ENCODE peak calls at places on chromosome 11, in nine cellular contexts. K is Peyer's patch; Q is stimulated activated CD4-positive, alpha-beta T cell treated with anti-CD3 and anti-CD28 coated beads, Interleukin-15, amount 100 ng/mL, for 1 hour; I is activated T-helper 1 cell treated with anti-CD3 and anti-CD28 coated beads, Interleukin-12 subunit alpha, Interleukin-12 subunit beta, Interleukin-2, Interleukin-4 antibody, amounts not matched to agents 30 ng/mL and 10 ng/mL and 1 ng/mL, durations not matched to agents 14 hours and 24 hours and 36 hours; G is NT2/D1; V is kidney tubule cell; L is left ventricle myocardium superior; B is NCI-H2081; N is hypothalamus. Y is an unnamed sample.
A peak's percentile ranks its signal among the peaks of the same experiment; 100 is the strongest.

GRCh38 chr11:34234086-34234740 is 123.6 kb downstream of the ABTB2 start:
- DNase-seq in G (peak; percentile 64), V (peak; percentile 98), K (peak; percentile 80), I (peak; percentile 80), N (no peak), Q (peak; percentile 59), B (no peak), L (no peak), Y (no peak)

GRCh38 chr11:123434911-123435310 is 4.8 kb downstream of the GRAMD1B start:
- DNase-seq in L (no peak), K (no peak), Q (no peak), G (no peak), B (no peak), I (no peak), V (no peak), N (no peak), Y (no peak)

GRCh38 chr11:123238297-123238696 is 43.2 kb upstream of the CLMP start:
- DNase-seq in V (no peak), L (peak; percentile 41), B (no peak), K (no peak), N (no peak), G (no peak), Q (no peak), I (no peak), Y (peak; percentile 69)

GRCh38 chr11:5380740-5381342 is 2.8 kb upstream of the OR51M1 start:
- DNase-seq in K (no peak), N (peak; percentile 53), I (peak; percentile 2), Q (no peak), B (peak; percentile 47), G (peak; percentile 78), L (peak; percentile 28), V (peak; percentile 64), Y (peak; percentile 44)

GRCh38 chr11:17922474-17922788 is 90.4 kb downstream of the SERGEF start:
- DNase-seq in G (no peak), V (no peak), I (no peak), B (no peak), N (no peak), Q (no peak), K (no peak), L (no peak), Y (no peak)

GRCh38 chr11:5285703-5286102 is 16.0 kb upstream of the HBE1 start:
- DNase-seq in G (no peak), Q (no peak), K (no peak), I (no peak), V (no peak), L (no peak), B (no peak), N (no peak), Y (no peak)

GRCh38 chr11:73194593-73194992 is 23.5 kb upstream of the P2RY2 start:
- DNase-seq in V (peak; percentile 91), B (no peak), G (no peak), I (no peak), Q (no peak), N (no peak), K (peak; percentile 91), L (no peak), Y (no peak)

GRCh38 chr11:83543918-83544491 is 257.8 kb upstream of the CCDC90B start:
- DNase-seq in N (no peak), V (no peak), K (no peak), G (no peak), Q (no peak), B (no peak), I (no peak), L (no peak), Y (no peak)

GRCh38 chr11:1041471-1041870 is 5.0 kb upstream of the MUC6 start:
- DNase-seq in K (no peak), B (no peak), Q (no peak), I (no peak), V (no peak), L (peak; percentile 11), N (no peak), G (no peak), Y (peak; percentile 17)

GRCh38 chr11:66477256-66478201 is 2.7 kb upstream of the DPP3 start:
- DNase-seq in L (no peak), V (no peak), G (no peak), B (no peak), K (no peak), N (no peak), I (no peak), Q (no peak), Y (no peak)

GRCh38 chr11:73997120-73997772 is 11.6 kb downstream of the UCP3 start:
- DNase-seq in B (no peak), G (no peak), Q (no peak), L (no peak), K (no peak), V (no peak), N (no peak), I (no peak), Y (no peak)

GRCh38 chr11:57434640-57435546 is 8.0 kb upstream of the SLC43A3 start:
- DNase-seq in L (no peak), I (no peak), N (no peak), Q (no peak), V (peak; percentile 79), B (no peak), G (no peak), K (no peak), Y (no peak)

GRCh38 chr11:112023104-112023503 is 2.1 kb upstream of the DLAT start:
- DNase-seq in N (no peak), G (no peak), I (no peak), K (no peak), Q (no peak), V (no peak), L (no peak), B (no peak), Y (no peak)

GRCh38 chr11:95922099-95922498 is 1.8 kb downstream of the MTMR2 start:
- DNase-seq in L (no peak), I (no peak), V (no peak), Q (no peak), B (no peak), N (no peak), K (no peak), G (no peak), Y (no peak)

GRCh38 chr11:129932385-129933067 is 37.1 kb upstream of the NFRKB start:
- DNase-seq in K (no peak), N (no peak), L (no peak), G (no peak), V (no peak), B (no peak), I (no peak), Q (no peak), Y (no peak)

GRCh38 chr11:46555269-46556054 is 38.4 kb downstream of the AMBRA1 start:
- DNase-seq in I (peak; percentile 19), L (no peak), K (no peak), V (no peak), B (no peak), Q (no peak), G (no peak), N (no peak), Y (no peak)

GRCh38 chr11:74777877-74778276 is 29.2 kb downstream of the RNF169 start:
- DNase-seq in L (no peak), K (no peak), G (no peak), I (no peak), N (no peak), V (no peak), B (no peak), Q (no peak), Y (no peak)

GRCh38 chr11:125431009-125431408 is 65.1 kb downstream of the FEZ1 start:
- DNase-seq in Q (no peak), I (no peak), K (no peak), V (no peak), B (no peak), N (no peak), L (no peak), G (no peak), Y (no peak)

GRCh38 chr11:29751618-29752017 is 265.2 kb downstream of the KCNA4 start:
- DNase-seq in V (no peak), Q (no peak), N (no peak), I (no peak), L (no peak), K (no peak), B (no peak), G (no peak), Y (no peak)

GRCh38 chr11:32963721-32964120 is 52.0 kb upstream of the DEPDC7 start:
- DNase-seq in V (no peak), B (no peak), Q (no peak), N (no peak), I (no peak), K (no peak), L (no peak), G (no peak), Y (no peak)

GRCh38 chr11:72743321-72744221 is 8.6 kb downstream of the ARAP1 start:
- DNase-seq in N (no peak), B (no peak), I (no peak), Q (no peak), V (no peak), G (no peak), K (no peak), L (no peak), Y (peak; percentile 17)

Y was measured in left cardiac atrium.